ENCODE peak calls at places on chromosomes 3 and 15, in ten cellular contexts. One of them, this sample, is unnamed.

GRCh38 chr15:80596521-80596976 is 98.6 kb upstream of the ABHD17C start:
- DNase-seq in ovary: no peak
- DNase-seq in A549: peak
- DNase-seq in esophagus muscularis mucosa: no peak
- DNase-seq in transverse colon: peak
- DNase-seq in K562: no peak
- DNase-seq in H1: no peak
- DNase-seq in GM12878: no peak
- DNase-seq in sigmoid colon: no peak
- DNase-seq in tibial nerve: no peak
- DNase-seq in this sample: peak

GRCh38 chr3:185825639-185826481 is 1.0 kb upstream of the IGF2BP2 start:
- DNase-seq in A549: peak
- DNase-seq in K562: no peak
- DNase-seq in GM12878: no peak
- DNase-seq in ovary: peak
- DNase-seq in transverse colon: peak
- DNase-seq in sigmoid colon: peak
- DNase-seq in H1: peak
- DNase-seq in esophagus muscularis mucosa: no peak
- DNase-seq in tibial nerve: no peak
- DNase-seq in this sample: peak

GRCh38 chr3:162391301-162391700 is 894.7 kb downstream of the OTOL1 start:
- DNase-seq in GM12878: no peak
- DNase-seq in transverse colon: no peak
- DNase-seq in sigmoid colon: no peak
- DNase-seq in A549: peak
- DNase-seq in K562: no peak
- DNase-seq in ovary: no peak
- DNase-seq in tibial nerve: no peak
- DNase-seq in H1: no peak
- DNase-seq in esophagus muscularis mucosa: no peak
- DNase-seq in this sample: no peak

GRCh38 chr3:93910085-93910484 is 63.6 kb downstream of the PROS1 start:
- DNase-seq in GM12878: no peak
- DNase-seq in tibial nerve: no peak
- DNase-seq in ovary: no peak
- DNase-seq in transverse colon: no peak
- DNase-seq in H1: no peak
- DNase-seq in sigmoid colon: no peak
- DNase-seq in A549: no peak
- DNase-seq in esophagus muscularis mucosa: no peak
- DNase-seq in K562: no peak
- DNase-seq in this sample: no peak

GRCh38 chr15:45378149-45378912 is at the start of gene GATM:
- DNase-seq in GM12878: peak
- DNase-seq in sigmoid colon: peak
- DNase-seq in transverse colon: peak
- DNase-seq in ovary: peak
- DNase-seq in H1: peak
- DNase-seq in esophagus muscularis mucosa: peak
- DNase-seq in K562: no peak
- DNase-seq in A549: peak
- DNase-seq in tibial nerve: peak
- DNase-seq in this sample: peak

GRCh38 chr3:15329058-15330005 is 3.1 kb downstream of the SH3BP5 start:
- DNase-seq in transverse colon: no peak
- DNase-seq in K562: no peak
- DNase-seq in GM12878: no peak
- DNase-seq in A549: no peak
- DNase-seq in esophagus muscularis mucosa: no peak
- DNase-seq in sigmoid colon: peak
- DNase-seq in H1: no peak
- DNase-seq in tibial nerve: no peak
- DNase-seq in ovary: no peak
- DNase-seq in this sample: no peak

GRCh38 chr3:185807455-185808068 is 17.3 kb downstream of the IGF2BP2 start:
- DNase-seq in esophagus muscularis mucosa: no peak
- DNase-seq in GM12878: no peak
- DNase-seq in sigmoid colon: no peak
- DNase-seq in H1: no peak
- DNase-seq in transverse colon: no peak
- DNase-seq in A549: no peak
- DNase-seq in ovary: no peak
- DNase-seq in tibial nerve: no peak
- DNase-seq in K562: no peak
- DNase-seq in this sample: no peak

GRCh38 chr3:126102011-126102410 is 18.1 kb upstream of the SLC41A3 start:
- DNase-seq in sigmoid colon: peak
- DNase-seq in esophagus muscularis mucosa: peak
- DNase-seq in H1: no peak
- DNase-seq in ovary: no peak
- DNase-seq in tibial nerve: no peak
- DNase-seq in transverse colon: no peak
- DNase-seq in A549: no peak
- DNase-seq in GM12878: no peak
- DNase-seq in K562: no peak
- DNase-seq in this sample: no peak

GRCh38 chr15:73767794-73768501 is 14.8 kb upstream of the INSYN1 start:
- DNase-seq in esophagus muscularis mucosa: no peak
- DNase-seq in ovary: no peak
- DNase-seq in transverse colon: no peak
- DNase-seq in sigmoid colon: no peak
- DNase-seq in GM12878: no peak
- DNase-seq in A549: no peak
- DNase-seq in H1: peak
- DNase-seq in K562: no peak
- DNase-seq in tibial nerve: no peak
- DNase-seq in this sample: no peak

GRCh38 chr3:81716870-81717509 is 44.5 kb downstream of the GBE1 start:
- DNase-seq in GM12878: no peak
- DNase-seq in A549: no peak
- DNase-seq in H1: no peak
- DNase-seq in ovary: no peak
- DNase-seq in sigmoid colon: no peak
- DNase-seq in esophagus muscularis mucosa: no peak
- DNase-seq in transverse colon: no peak
- DNase-seq in tibial nerve: no peak
- DNase-seq in K562: no peak
- DNase-seq in this sample: peak

GRCh38 chr15:41017051-41017735 is 63.9 kb downstream of the CHAC1 start:
- DNase-seq in GM12878: no peak
- DNase-seq in K562: no peak
- DNase-seq in A549: no peak
- DNase-seq in sigmoid colon: no peak
- DNase-seq in ovary: no peak
- DNase-seq in transverse colon: no peak
- DNase-seq in H1: no peak
- DNase-seq in tibial nerve: no peak
- DNase-seq in esophagus muscularis mucosa: no peak
- DNase-seq in this sample: no peak

GRCh38 chr3:136197159-136197715 is 1.1 kb upstream of the MSL2 start:
- DNase-seq in esophagus muscularis mucosa: no peak
- DNase-seq in H1: no peak
- DNase-seq in transverse colon: no peak
- DNase-seq in GM12878: no peak
- DNase-seq in sigmoid colon: no peak
- DNase-seq in K562: no peak
- DNase-seq in tibial nerve: no peak
- DNase-seq in ovary: no peak
- DNase-seq in A549: no peak
- DNase-seq in this sample: no peak
- TF ChIP-seq EP300 in esophagus muscularis mucosa: no peak
- TF ChIP-seq EP300 in H1: no peak
- TF ChIP-seq EP300 in transverse colon: no peak
- TF ChIP-seq EP300 in GM12878: no peak
- TF ChIP-seq EP300 in sigmoid colon: no peak
- TF ChIP-seq EP300 in K562: no peak
- TF ChIP-seq EP300 in tibial nerve: no peak
- TF ChIP-seq EP300 in ovary: no peak
- TF ChIP-seq EP300 in A549: no peak
- TF ChIP-seq EP300 in this sample: no peak

DNA sequence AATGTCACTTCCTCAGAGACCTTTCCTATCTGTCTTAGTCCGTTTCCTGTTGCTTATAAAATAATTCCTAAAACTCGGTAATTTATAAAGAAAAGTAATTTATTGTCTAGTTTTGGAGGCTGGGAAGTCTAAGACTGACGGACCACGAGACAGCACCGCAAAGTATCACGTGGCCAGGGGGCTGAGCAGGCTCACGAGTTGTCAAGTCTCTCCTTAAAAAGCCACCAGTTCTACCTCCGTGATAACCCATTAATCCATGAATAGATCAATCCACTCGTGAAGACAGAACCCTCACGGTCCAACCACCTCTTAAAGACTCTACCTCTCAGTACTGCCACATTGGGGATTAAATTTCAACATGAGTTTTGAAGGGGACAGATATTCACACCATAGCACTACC is 826 bp downstream of the LINS1 start:
- DNase-seq in transverse colon: no peak
- DNase-seq in H1: no peak
- DNase-seq in K562: peak
- DNase-seq in GM12878: no peak
- DNase-seq in sigmoid colon: no peak
- DNase-seq in tibial nerve: no peak
- DNase-seq in esophagus muscularis mucosa: no peak
- DNase-seq in ovary: no peak
- DNase-seq in A549: no peak
- DNase-seq in this sample: no peak
- H3K4me3 ChIP-seq in transverse colon: peak
- H3K4me3 ChIP-seq in H1: peak
- H3K4me3 ChIP-seq in K562: peak
- H3K4me3 ChIP-seq in GM12878: peak
- H3K4me3 ChIP-seq in sigmoid colon: peak
- H3K4me3 ChIP-seq in tibial nerve: peak
- H3K4me3 ChIP-seq in esophagus muscularis mucosa: peak
- H3K4me3 ChIP-seq in ovary: peak
- H3K4me3 ChIP-seq in A549: peak
- H3K4me3 ChIP-seq in this sample: peak

GRCh38 chr15:96992817-96993216 is 662.3 kb downstream of the NR2F2 start:
- DNase-seq in transverse colon: no peak
- DNase-seq in K562: no peak
- DNase-seq in H1: no peak
- DNase-seq in ovary: no peak
- DNase-seq in sigmoid colon: no peak
- DNase-seq in tibial nerve: no peak
- DNase-seq in GM12878: no peak
- DNase-seq in esophagus muscularis mucosa: no peak
- DNase-seq in A549: no peak
- DNase-seq in this sample: no peak
- TF ChIP-seq POLR2A in transverse colon: no peak
- TF ChIP-seq POLR2A in K562: no peak
- TF ChIP-seq POLR2A in H1: no peak
- TF ChIP-seq POLR2A in ovary: no peak
- TF ChIP-seq POLR2A in sigmoid colon: no peak
- TF ChIP-seq POLR2A in tibial nerve: no peak
- TF ChIP-seq POLR2A in GM12878: no peak
- TF ChIP-seq POLR2A in esophagus muscularis mucosa: no peak
- TF ChIP-seq POLR2A in A549: no peak
- TF ChIP-seq POLR2A in this sample: no peak

GRCh38 chr3:187997490-187997889 is 156.5 kb upstream of the LPP start:
- DNase-seq in A549: no peak
- DNase-seq in transverse colon: no peak
- DNase-seq in GM12878: no peak
- DNase-seq in ovary: no peak
- DNase-seq in esophagus muscularis mucosa: no peak
- DNase-seq in tibial nerve: no peak
- DNase-seq in H1: no peak
- DNase-seq in sigmoid colon: no peak
- DNase-seq in K562: no peak
- DNase-seq in this sample: no peak
- TF ChIP-seq EP300 in A549: no peak
- TF ChIP-seq EP300 in transverse colon: no peak
- TF ChIP-seq EP300 in GM12878: no peak
- TF ChIP-seq EP300 in ovary: no peak
- TF ChIP-seq EP300 in esophagus muscularis mucosa: no peak
- TF ChIP-seq EP300 in tibial nerve: no peak
- TF ChIP-seq EP300 in H1: no peak
- TF ChIP-seq EP300 in sigmoid colon: no peak
- TF ChIP-seq EP300 in K562: no peak
- TF ChIP-seq EP300 in this sample: no peak

This sample was measured in stomach.